ENCODE peak calls at places on chromosomes 6 and 20, in seven cellular contexts. X is fibroblast of pulmonary artery; S is WERI-Rb-1; Y is central memory CD4-positive, alpha-beta T cell; B is fibroblast of the aortic adventitia; C is fibroblast of mammary gland; U is brain pericyte. H is an unnamed sample.
A peak's percentile ranks its signal among the peaks of the same experiment; 100 is the strongest.

GRCh38 chr6:36818741-36819140 is 20.5 kb downstream of the CPNE5 start:
- DNase-seq in X (no peak), S (no peak), Y (no peak), B (no peak), C (no peak), U (no peak), H (no peak)

GRCh38 chr6:137852346-137852745 is 14.7 kb upstream of the TNFAIP3 start:
- DNase-seq in X (no peak), S (no peak), Y (no peak), B (peak; percentile 63), C (peak; percentile 84), U (no peak), H (no peak)

GRCh38 chr6:149389509-149390297 is 10.4 kb upstream of the SUMO4 start:
- DNase-seq in X (peak; percentile 44), S (no peak), Y (no peak), B (peak; percentile 24), C (peak; percentile 43), U (no peak), H (no peak)

GRCh38 chr6:64861039-64861651 is 845.9 kb downstream of the EYS start:
- DNase-seq in X (no peak), S (no peak), Y (no peak), B (no peak), C (no peak), U (no peak), H (no peak)

GRCh38 chr6:150617496-150618460 is 18.1 kb downstream of the PLEKHG1 start:
- DNase-seq in X (no peak), S (no peak), Y (no peak), B (no peak), C (no peak), U (no peak), H (no peak)

GRCh38 chr20:434661-435419 is 26.7 kb downstream of the RBCK1 start:
- DNase-seq in X (no peak), S (no peak), Y (no peak), B (no peak), C (no peak), U (no peak), H (no peak)

GRCh38 chr20:50724851-50725721 is 6.3 kb upstream of the PARD6B start:
- DNase-seq in X (peak; percentile 97), S (peak; percentile 92), Y (no peak), B (peak; percentile 95), C (peak; percentile 95), U (no peak), H (no peak)

GRCh38 chr6:89582669-89583325 is 55.8 kb downstream of the LYRM2 start:
- DNase-seq in X (no peak), S (peak; percentile 25), Y (no peak), B (no peak), C (peak; percentile 5), U (no peak), H (no peak)

GRCh38 chr20:60206259-60206658 is 248.0 kb downstream of the CDH26 start:
- DNase-seq in X (peak; percentile 13), S (peak; percentile 61), Y (no peak), B (peak; percentile 36), C (peak; percentile 57), U (peak; percentile 70), H (peak; percentile 21)

GRCh38 chr20:58109126-58109880 is 119.2 kb downstream of the ANKRD60 start:
- DNase-seq in X (peak; percentile 14), S (no peak), Y (no peak), B (peak; percentile 51), C (peak; percentile 73), U (no peak), H (no peak)

GRCh38 chr6:112207131-112207530 is 47.2 kb downstream of the LAMA4 start:
- DNase-seq in X (no peak), S (no peak), Y (no peak), B (no peak), C (no peak), U (no peak), H (no peak)

GRCh38 chr6:146258206-146258605 is 229.3 kb downstream of the GRM1 start:
- DNase-seq in X (peak; percentile 27), S (no peak), Y (no peak), B (peak; percentile 37), C (no peak), U (no peak), H (no peak)

GRCh38 chr6:29559524-29560287 is at the start of gene UBD:
- DNase-seq in X (no peak), S (no peak), Y (no peak), B (no peak), C (no peak), U (no peak), H (no peak)

GRCh38 chr6:93624408-93624807 is 205.0 kb upstream of the EPHA7 start:
- DNase-seq in X (peak; percentile 2), S (no peak), Y (no peak), B (no peak), C (no peak), U (no peak), H (no peak)

GRCh38 chr6:167559675-167560479 is 235.0 kb downstream of the TTLL2 start:
- DNase-seq in X (no peak), S (no peak), Y (no peak), B (no peak), C (no peak), U (no peak), H (no peak)

GRCh38 chr20:49594143-49594928 is 26.4 kb upstream of the PTGIS start:
- DNase-seq in X (peak; percentile 66), S (no peak), Y (no peak), B (peak; percentile 98), C (peak; percentile 93), U (no peak), H (no peak)

GRCh38 chr6:68192988-68193387 is 442.1 kb upstream of the ADGRB3 start:
- DNase-seq in X (no peak), S (no peak), Y (no peak), B (no peak), C (no peak), U (no peak), H (no peak)

GRCh38 chr20:47878601-47879004 is 93.3 kb upstream of the SULF2 start:
- DNase-seq in X (peak; percentile 63), S (peak; percentile 35), Y (no peak), B (no peak), C (no peak), U (no peak), H (no peak)

GRCh38 chr6:11805259-11806053 is 26.9 kb upstream of the ADTRP start:
- DNase-seq in X (no peak), S (peak; percentile 45), Y (no peak), B (no peak), C (no peak), U (no peak), H (no peak)

GRCh38 chr6:11460837-11461661 is 76.5 kb upstream of the TMEM170B start:
- DNase-seq in X (no peak), S (no peak), Y (no peak), B (no peak), C (no peak), U (no peak), H (no peak)

GRCh38 chr6:55836945-55837344 is 38.4 kb downstream of the BMP5 start:
- DNase-seq in X (no peak), S (no peak), Y (no peak), B (no peak), C (peak; percentile 6), U (no peak), H (no peak)